ENCODE peak calls at places on chromosome 4, in five cellular contexts. A, M, F, X and S are unnamed samples.

GRCh38 chr4:142818009-142818408 is 28.1 kb downstream of the INPP4B start:
- DNase-seq in A (no peak), X (no peak), M (peak; percentile 80), F (no peak), S (no peak)

GRCh38 chr4:6122496-6122895 is 77.9 kb downstream of the JAKMIP1 start:
- DNase-seq in A (no peak), M (no peak), F (no peak), X (no peak), S (no peak)

GRCh38 chr4:25051534-25051933 is 20.8 kb upstream of the LGI2 start:
- DNase-seq in M (no peak), F (no peak), X (no peak), A (no peak), S (no peak)

GRCh38 chr4:856468-856901 is 30.6 kb upstream of the CPLX1 start:
- DNase-seq in X (no peak), F (no peak), A (no peak), M (no peak), S (no peak)

GRCh38 chr4:157005831-157006230 is 34.2 kb upstream of the PDGFC start:
- DNase-seq in F (no peak), X (no peak), A (no peak), M (no peak), S (no peak)

GRCh38 chr4:26762650-26763049 is 98.0 kb upstream of the STIM2 start:
- DNase-seq in A (peak; percentile 17), M (no peak), F (no peak), X (no peak), S (no peak)

GRCh38 chr4:75180790-75181776 is 248.2 kb downstream of the PARM1 start:
- DNase-seq in M (no peak), F (no peak), A (peak; percentile 62), X (peak; percentile 26), S (peak; percentile 44)

GRCh38 chr4:168212656-168213055 is 105.9 kb downstream of the DDX60 start:
- DNase-seq in A (no peak), F (no peak), X (no peak), M (no peak), S (no peak)

GRCh38 chr4:121421594-121421993 is 40.8 kb upstream of the QRFPR start:
- DNase-seq in M (peak; percentile 42), F (no peak), X (no peak), A (no peak), S (no peak)
- TF ChIP-seq CTCF in M (peak; percentile 49), F (no peak), X (no peak), A (no peak), S (no peak)

GRCh38 chr4:17315459-17315858 is 196.4 kb downstream of the QDPR start:
- DNase-seq in A (no peak), X (no peak), F (no peak), M (no peak), S (no peak)
- TF ChIP-seq CTCF in A (no peak), X (no peak), F (no peak), M (no peak), S (no peak)

DNA sequence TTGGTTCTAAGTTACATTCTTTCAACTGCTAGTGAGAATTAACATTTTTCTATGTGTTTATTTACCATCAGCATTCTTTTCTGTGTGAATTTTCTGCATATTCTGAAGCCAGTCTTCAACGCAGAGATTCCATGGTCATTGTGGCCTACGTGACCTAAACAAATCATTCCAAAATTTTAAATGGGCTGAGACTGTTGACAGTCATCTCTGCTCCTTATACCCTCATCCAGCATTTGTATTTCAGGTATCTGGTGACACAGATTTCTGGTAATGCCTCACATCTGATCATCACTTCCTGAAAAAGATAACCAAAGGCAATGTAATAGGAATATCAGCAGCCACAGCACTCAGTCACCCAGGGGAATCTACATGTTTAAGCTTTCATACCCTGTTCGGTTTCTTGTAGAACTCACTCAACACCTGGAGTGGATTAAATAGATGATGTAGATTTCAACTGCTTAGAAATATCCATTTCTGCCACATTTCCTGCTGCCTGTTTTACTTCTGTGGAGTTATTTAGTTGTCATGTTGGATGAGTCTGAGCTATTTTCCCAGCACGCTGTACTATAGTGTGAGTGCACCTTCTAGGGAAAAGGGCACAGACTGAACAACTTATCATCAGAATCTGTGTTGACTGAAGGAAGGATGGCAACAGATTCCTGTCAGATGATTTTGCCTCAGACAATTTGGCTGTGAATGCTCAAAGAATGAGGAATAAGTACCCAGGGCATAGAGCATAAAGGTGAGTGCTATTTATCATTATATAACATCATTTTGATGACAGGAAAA is 73.0 kb upstream of the HPGD start:
- DNase-seq in X (no peak), F (no peak), M (no peak), A (no peak), S (no peak)
- TF ChIP-seq CTCF in X (no peak), F (no peak), M (no peak), A (no peak), S (no peak)

DNA sequence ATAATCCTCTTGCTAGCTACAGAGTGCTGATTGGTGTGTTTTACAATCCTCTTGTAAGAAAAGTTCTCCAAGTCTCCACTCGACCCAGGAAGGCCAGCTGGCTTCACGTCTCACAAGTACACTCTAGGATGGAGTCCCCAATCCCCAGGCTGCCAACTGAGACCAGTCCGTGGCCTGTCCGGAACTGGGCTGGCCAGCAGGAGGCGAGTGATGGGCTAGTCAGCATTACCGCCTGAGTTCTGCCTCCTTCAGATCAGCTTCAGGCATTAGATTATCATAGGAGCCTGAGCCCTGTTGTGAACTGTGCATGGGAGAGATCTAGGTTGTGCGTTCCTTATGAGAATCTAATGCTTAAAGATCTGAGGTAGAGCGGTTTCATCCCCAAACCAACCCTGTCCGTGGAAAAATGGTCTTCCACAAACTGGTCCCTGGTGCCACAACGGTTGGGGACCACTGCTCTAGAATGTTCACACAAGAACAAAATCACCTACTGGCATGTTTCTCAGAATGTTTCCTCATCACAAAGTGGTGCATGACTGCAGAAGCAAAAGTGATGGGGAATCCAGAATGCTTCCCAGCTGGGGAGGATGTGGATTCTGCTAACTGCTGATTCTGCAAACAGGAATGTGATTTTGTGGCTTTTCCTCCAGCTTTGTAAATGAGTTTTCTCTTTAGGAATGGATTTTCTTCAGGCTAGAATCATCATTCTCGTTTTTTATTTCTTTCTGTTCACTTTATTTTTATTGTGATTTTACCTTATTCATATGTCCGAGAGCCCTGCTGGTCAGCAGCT is 40.9 kb downstream of the SEPTIN11 start:
- DNase-seq in X (no peak), M (peak; percentile 76), A (no peak), F (no peak), S (no peak)
- TF ChIP-seq CTCF in X (no peak), M (no peak), A (no peak), F (no peak), S (no peak)

GRCh38 chr4:32417113-32417704 is 1697.0 kb downstream of the PCDH7 start:
- DNase-seq in X (no peak), F (no peak), M (peak; percentile 12), A (no peak), S (no peak)
- TF ChIP-seq CTCF in X (no peak), F (no peak), M (peak; percentile 48), A (no peak), S (no peak)

GRCh38 chr4:2281575-2282343 is 19.9 kb upstream of the MXD4 start:
- DNase-seq in M (peak; percentile 10), A (peak; percentile 63), X (no peak), F (peak; percentile 12), S (no peak)
- TF ChIP-seq CTCF in M (peak; percentile 24), A (peak; percentile 41), X (no peak), F (no peak), S (no peak)

GRCh38 chr4:71773004-71773403 is 10.9 kb downstream of the GC start:
- DNase-seq in A (no peak), X (no peak), F (no peak), M (no peak), S (no peak)

GRCh38 chr4:71771613-71772012 is 12.3 kb downstream of the GC start:
- DNase-seq in M (no peak), F (no peak), A (no peak), X (no peak), S (no peak)

GRCh38 chr4:71775449-71775848 is 8.4 kb downstream of the GC start:
- DNase-seq in M (no peak), A (no peak), F (no peak), X (no peak), S (no peak)

GRCh38 chr4:71774136-71774535 is 9.7 kb downstream of the GC start:
- DNase-seq in M (no peak), A (no peak), F (no peak), X (no peak), S (no peak)

DNA sequence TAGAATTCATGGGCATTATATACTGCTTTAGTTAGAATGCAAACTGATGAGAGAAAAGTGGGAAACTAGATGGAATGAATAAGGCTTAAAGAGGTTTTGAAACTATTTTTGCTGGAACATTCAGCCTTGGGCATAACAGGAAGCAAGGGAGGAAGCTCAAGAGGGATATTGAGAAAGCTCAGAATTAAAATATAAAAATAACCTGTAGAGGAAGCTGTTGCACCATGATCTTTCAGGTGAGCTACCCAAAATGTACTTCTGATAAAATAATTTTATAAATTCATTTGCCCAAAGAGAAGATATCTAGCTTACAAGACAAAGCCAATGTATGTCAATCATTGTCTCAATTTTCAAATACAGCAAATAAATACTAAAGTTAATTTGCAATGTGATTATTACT is 11.3 kb downstream of the GC start:
- DNase-seq in A (no peak), F (no peak), M (no peak), X (no peak), S (no peak)
- TF ChIP-seq CTCF in A (no peak), F (no peak), M (no peak), X (no peak), S (no peak)